ENCODE peak calls at places on chromosomes 7 and 10, in eight cellular contexts. V is activated T-helper 9 cell treated with anti-CD3 and anti-CD28 coated beads, Interleukin-2, amount 50 U/mL, for 16 hours; J is T-helper 2 cell; O is NCI-H1105 treated with DMSO at 0.1 percent for 48 hours; N is brain microvascular endothelial cell; Z is ACHN; Y is NCI-H2081; S is naive thymus-derived CD8-positive, alpha-beta T cell. B is an unnamed sample.

GRCh38 chr10:51244308-51244707 is 170.0 kb downstream of the PRKG1 start:
- DNase-seq in N (no peak), V (no peak), O (no peak), S (no peak), Y (no peak), J (no peak), Z (no peak), B (no peak)

GRCh38 chr10:25758041-25758457 is 176.0 kb upstream of the MYO3A start:
- DNase-seq in Y (peak; percentile 95), Z (peak; percentile 44), S (no peak), J (no peak), N (peak; percentile 40), O (peak; percentile 77), V (no peak), B (no peak)

GRCh38 chr10:96044686-96045085 is 1.3 kb downstream of the CCNJ start:
- DNase-seq in S (no peak), N (peak; percentile 23), V (no peak), Y (no peak), J (no peak), Z (peak; percentile 21), O (no peak), B (no peak)

GRCh38 chr7:31114593-31115343 is 62.7 kb downstream of the ADCYAP1R1 start:
- DNase-seq in Z (peak; percentile 59), N (peak; percentile 54), J (no peak), S (no peak), Y (no peak), V (no peak), O (no peak), B (no peak)

GRCh38 chr7:10412426-10413019 is 561.1 kb upstream of the PHF14 start:
- DNase-seq in Y (peak; percentile 36), J (no peak), Z (peak; percentile 64), V (no peak), S (peak; percentile 6), N (peak; percentile 27), O (peak; percentile 55), B (no peak)

GRCh38 chr7:50739744-50740455 is 42.8 kb downstream of the GRB10 start:
- DNase-seq in O (no peak), N (no peak), J (peak; percentile 52), S (peak; percentile 94), Y (no peak), V (peak; percentile 32), Z (no peak), B (no peak)

GRCh38 chr10:2981361-2981801 is 86.0 kb upstream of the PFKP start:
- DNase-seq in S (no peak), Z (no peak), N (no peak), Y (no peak), O (no peak), V (no peak), J (no peak), B (no peak)

GRCh38 chr7:131843862-131844261 is 287.4 kb upstream of the PODXL start:
- DNase-seq in Y (no peak), N (peak; percentile 12), J (no peak), O (no peak), S (no peak), V (no peak), Z (peak; percentile 28), B (no peak)

GRCh38 chr7:91212592-91212991 is 51.6 kb upstream of the FZD1 start:
- DNase-seq in J (no peak), V (no peak), O (no peak), Y (no peak), S (no peak), Z (no peak), N (peak; percentile 33), B (no peak)

GRCh38 chr10:5416981-5417380 is 4.6 kb downstream of the NET1 start:
- DNase-seq in S (no peak), Y (peak; percentile 3), V (no peak), O (no peak), J (no peak), N (no peak), Z (no peak), B (no peak)

GRCh38 chr10:31656820-31657470 is 271.7 kb downstream of the ARHGAP12 start:
- DNase-seq in J (no peak), Y (no peak), Z (no peak), O (no peak), V (no peak), N (peak; percentile 2), S (no peak), B (no peak)

GRCh38 chr7:20218261-20218660 is 1.1 kb upstream of the MACC1 start:
- DNase-seq in S (no peak), Y (no peak), N (no peak), Z (no peak), O (no peak), J (no peak), V (no peak), B (no peak)

GRCh38 chr10:27944005-27944404 is 54.9 kb downstream of the ODAD2 start:
- DNase-seq in Z (no peak), Y (no peak), N (no peak), J (no peak), O (no peak), S (no peak), V (no peak), B (no peak)

GRCh38 chr10:72730462-72730861 is 38.5 kb downstream of the MCU start:
- DNase-seq in Y (no peak), S (no peak), O (no peak), N (no peak), J (no peak), V (no peak), Z (no peak), B (no peak)

GRCh38 chr7:5428470-5429252 is 5.0 kb upstream of the TNRC18 start:
- DNase-seq in Y (peak; percentile 87), S (no peak), J (no peak), O (peak; percentile 72), Z (no peak), N (peak; percentile 85), V (no peak), B (no peak)

GRCh38 chr7:131105294-131105802 is 222.3 kb upstream of the MKLN1 start:
- DNase-seq in N (no peak), O (peak; percentile 54), V (no peak), J (no peak), Z (peak; percentile 42), S (no peak), Y (peak; percentile 45), B (no peak)

GRCh38 chr7:127997226-127997922 is 33.9 kb downstream of the LRRC4 start:
- DNase-seq in S (no peak), V (no peak), Y (no peak), J (no peak), N (no peak), Z (peak; percentile 55), O (no peak), B (no peak)

GRCh38 chr7:55641811-55642210 is 69.5 kb upstream of the VOPP1 start:
- DNase-seq in V (no peak), J (no peak), Z (no peak), N (no peak), O (no peak), S (peak; percentile 35), Y (no peak), B (no peak)

GRCh38 chr10:12150163-12150562 is 20.7 kb downstream of the SEC61A2 start:
- DNase-seq in S (no peak), Y (no peak), Z (no peak), N (no peak), V (no peak), O (no peak), J (no peak), B (no peak)